ENCODE peak calls at places on chromosome 2, in five cellular contexts. N is Caco-2, G is heart left ventricle, Z is IMR-90, V is breast epithelium. S is an unnamed sample. For H3K4me1, the result is how much of the 10 kb centered on the place peaks cover.

GRCh38 chr2:8436585-8436984 is 245.3 kb upstream of the ID2 start:
- DNase-seq in N (peak), G (no peak), Z (no peak), V (no peak), S (no peak)

GRCh38 chr2:127588241-127588640 is 52.8 kb downstream of the MYO7B start:
- DNase-seq in N (peak), G (no peak), Z (no peak), V (no peak), S (no peak)

GRCh38 chr2:157959249-157959648 is 83.1 kb upstream of the ACVR1 start:
- DNase-seq in N (no peak), G (no peak), Z (no peak), V (no peak), S (no peak)

GRCh38 chr2:228628682-228629081 is 447.2 kb upstream of the SPHKAP start:
- DNase-seq in N (no peak), G (no peak), Z (no peak), V (no peak), S (no peak)

GRCh38 chr2:130385709-130386108 is 29.9 kb downstream of the PTPN18 start:
- DNase-seq in N (no peak), G (no peak), Z (no peak), V (no peak), S (no peak)

GRCh38 chr2:216478151-216478550 is 20.5 kb upstream of the RPL37A start:
- DNase-seq in N (no peak), G (no peak), Z (peak), V (no peak), S (no peak)

GRCh38 chr2:148106331-148106730 is 85.4 kb downstream of the MBD5 start:
- DNase-seq in N (no peak), G (no peak), Z (no peak), V (no peak), S (no peak)

GRCh38 chr2:75003773-75004172 is 45.3 kb downstream of the POLE4 start:
- DNase-seq in N (no peak), G (no peak), Z (peak), V (no peak), S (no peak)

GRCh38 chr2:96881349-96882195 is 11.7 kb upstream of the SEMA4C start:
- DNase-seq in N (peak), G (no peak), Z (no peak), V (no peak), S (no peak)

GRCh38 chr2:26336719-26337118 is 9.2 kb upstream of the SELENOI start:
- DNase-seq in N (no peak), G (no peak), Z (no peak), V (no peak), S (no peak)

GRCh38 chr2:219631925-219632757 is 4.7 kb downstream of the SLC4A3 start:
- DNase-seq in N (no peak), G (no peak), Z (no peak), V (no peak), S (no peak)

GRCh38 chr2:664063-664462 is 13.1 kb downstream of the TMEM18 start:
- DNase-seq in N (no peak), G (no peak), Z (no peak), V (no peak), S (no peak)

GRCh38 chr2:201924453-201924852 is 109.2 kb upstream of the FZD7 start:
- DNase-seq in N (no peak), G (no peak), Z (no peak), V (no peak), S (no peak)

GRCh38 chr2:64943387-64944150 is 45.6 kb upstream of the SLC1A4 start:
- DNase-seq in N (no peak), G (no peak), Z (peak), V (peak), S (peak)

GRCh38 chr2:183898641-183899040 is 699.7 kb upstream of the ZNF804A start:
- DNase-seq in N (no peak), G (no peak), Z (no peak), V (no peak), S (no peak)

GRCh38 chr2:34012728-34013302 is 413.7 kb upstream of the FAM98A start:
- DNase-seq in N (peak), G (peak), Z (peak), V (no peak), S (no peak)

GRCh38 chr2:149068996-149069888 is 30.7 kb downstream of the LYPD6B start:
- DNase-seq in N (no peak), G (no peak), Z (peak), V (no peak), S (no peak)

GRCh38 chr2:95359501-95359930 is 43.0 kb upstream of the FAHD2A start:
- DNase-seq in N (no peak), G (peak), Z (no peak), V (peak), S (no peak)

GRCh38 chr2:10278029-10278762 is 24.5 kb upstream of the HPCAL1 start:
- DNase-seq in N (no peak), G (no peak), Z (peak), V (no peak), S (peak)

GRCh38 chr2:146079216-146079615 is 1559.3 kb upstream of the ZEB2 start:
- DNase-seq in N (no peak), G (no peak), Z (peak), V (no peak), S (no peak)

GRCh38 chr2:115880558-115880957 is 1438.1 kb downstream of the DPP10 start:
- DNase-seq in N (no peak), G (no peak), Z (no peak), V (no peak), S (no peak)

GRCh38 chr2:107712857-107713256 is 113.8 kb upstream of the RGPD4 start:
- DNase-seq in N (no peak), G (no peak), Z (no peak), V (no peak), S (no peak)

GRCh38 chr2:177239934-177240600 is 24.5 kb downstream of the NFE2L2 start:
- DNase-seq in N (no peak), G (no peak), Z (peak), V (no peak), S (no peak)

GRCh38 chr2:60379684-60380083 is 173.8 kb downstream of the BCL11A start:
- DNase-seq in N (no peak), G (no peak), Z (no peak), V (no peak), S (no peak)

DNA sequence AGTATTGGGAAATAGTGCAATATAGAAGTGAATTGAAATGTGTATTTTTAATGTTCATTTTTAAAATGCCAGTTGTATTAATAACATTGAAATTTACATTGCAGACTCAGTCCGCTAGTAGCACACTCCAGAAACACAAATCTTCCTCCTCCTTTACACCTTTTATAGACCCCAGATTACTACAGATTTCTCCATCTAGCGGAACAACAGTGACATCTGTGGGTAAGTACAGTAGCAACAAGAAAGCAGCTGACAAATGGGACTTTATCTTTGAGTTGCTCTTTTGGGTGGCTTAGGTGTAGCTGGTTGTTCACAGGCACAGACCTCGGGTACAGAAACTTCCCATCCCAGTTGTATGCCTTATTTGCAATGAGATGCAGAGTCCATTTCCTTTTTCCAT is 118.2 kb upstream of the IL1R2 start:
- DNase-seq in N (no peak), G (no peak), Z (no peak), V (no peak), S (no peak)
- TF ChIP-seq CTCF in N (no peak), G (no peak), Z (peak), V (no peak), S (no peak)

GRCh38 chr2:43427032-43427424 is 168.8 kb downstream of the THADA start:
- DNase-seq in N (no peak), G (no peak), Z (no peak), V (no peak), S (no peak)

GRCh38 chr2:43426305-43427031 is 169.4 kb downstream of the THADA start:
- DNase-seq in N (peak), G (peak), Z (peak), V (peak), S (peak)

GRCh38 chr2:43425659-43426058 is 170.2 kb downstream of the THADA start:
- DNase-seq in N (no peak), G (no peak), Z (no peak), V (no peak), S (no peak)

GRCh38 chr2:43429366-43429765 is 166.5 kb downstream of the THADA start:
- DNase-seq in N (no peak), G (no peak), Z (no peak), V (no peak), S (no peak)

GRCh38 chr2:43430489-43430888 is 165.3 kb downstream of the THADA start:
- DNase-seq in N (no peak), G (no peak), Z (no peak), V (no peak), S (no peak)
- H3K4me1 ChIP-seq in N (under half), G (under half), Z (under half), V (under half), S (under half)

DNA sequence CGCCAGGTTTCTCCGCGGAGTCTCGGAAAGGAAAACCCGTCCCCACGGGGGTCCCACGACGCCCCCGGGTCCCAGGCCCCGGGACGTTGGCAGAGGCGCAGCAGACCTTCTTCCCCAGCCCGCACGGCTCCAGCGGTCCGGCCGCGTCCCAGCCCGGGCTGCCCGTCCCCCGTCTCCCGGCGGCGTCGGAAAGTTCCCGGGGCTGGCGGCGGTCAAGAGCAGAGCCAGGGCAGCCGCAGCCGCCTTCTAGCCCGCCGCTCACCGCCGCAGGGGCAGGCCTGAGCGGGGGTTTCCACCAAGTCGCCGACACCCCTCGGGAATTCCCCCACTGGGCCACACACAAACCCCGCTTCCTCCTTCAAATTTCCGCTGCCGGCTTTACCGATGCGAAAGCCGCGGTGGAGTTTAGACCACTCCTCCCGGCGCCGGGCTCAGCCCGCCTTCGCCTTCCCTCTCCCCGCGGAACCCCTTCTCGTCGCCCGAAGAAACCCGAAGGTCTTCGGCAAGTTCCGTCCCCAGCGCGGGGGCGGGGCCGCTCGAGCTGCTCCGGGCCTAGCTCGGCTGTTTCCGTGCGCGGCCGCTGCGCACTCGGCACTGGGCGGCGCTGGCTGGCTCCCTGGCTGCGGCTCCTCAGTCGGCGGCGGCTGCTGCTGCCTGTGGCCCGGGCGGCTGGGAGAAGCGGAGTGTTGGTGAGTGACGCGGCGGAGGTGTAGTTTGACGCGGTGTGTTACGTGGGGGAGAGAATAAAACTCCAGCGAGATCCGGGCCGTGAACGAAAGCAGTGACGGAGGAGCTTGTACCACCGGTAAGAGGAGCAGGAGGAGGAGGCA is at the start of gene CREB1:
- DNase-seq in N (peak), G (peak), Z (peak), V (peak), S (peak)
- TF ChIP-seq CTCF in N (no peak), G (peak), Z (peak), V (peak), S (no peak)

GRCh38 chr2:29587791-29588190 is 333.6 kb downstream of the ALK start:
- DNase-seq in N (no peak), G (no peak), Z (peak), V (no peak), S (no peak)
- H3K4me1 ChIP-seq in N (under half), G (under half), Z (under half), V (under half), S (under half)

DNA sequence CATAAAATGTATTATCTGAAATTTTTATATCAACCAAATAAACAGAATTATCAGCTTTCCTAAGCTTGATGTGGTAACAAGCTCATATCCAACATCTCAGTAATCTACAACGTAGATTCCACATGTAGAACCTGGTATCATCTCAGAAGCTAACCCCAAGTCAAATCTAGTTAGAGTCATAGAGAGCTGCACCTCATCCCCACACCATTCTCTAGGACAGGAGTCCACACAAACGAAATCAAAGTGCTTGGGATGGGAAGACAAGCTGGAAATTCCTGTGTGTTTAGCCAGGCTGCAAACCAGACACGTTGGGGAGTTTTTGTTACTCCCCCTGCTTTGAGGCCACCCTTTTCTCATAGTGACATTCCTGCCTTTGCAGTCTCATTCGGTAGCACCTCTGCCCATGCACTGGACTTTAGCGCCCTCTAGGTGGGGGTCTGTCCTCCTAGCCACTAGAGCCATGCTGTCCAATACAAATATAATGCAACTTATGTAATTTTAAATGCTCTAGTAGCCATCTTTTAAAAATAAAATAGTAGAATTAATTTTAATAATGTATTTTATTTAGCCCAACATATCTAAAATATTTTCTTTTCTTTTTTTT is 28.1 kb upstream of the SATB2 start:
- DNase-seq in N (peak), G (no peak), Z (peak), V (no peak), S (no peak)
- TF ChIP-seq CTCF in N (peak), G (peak), Z (peak), V (no peak), S (peak)